ENCODE peak calls at places on chromosomes 3 and 15, in eight cellular contexts. W, D, I, K, L, R, T and U are unnamed samples.

GRCh38 chr3:150764607-150765366 is 1.8 kb upstream of the SIAH2 start:
- DNase-seq in W (no peak), D (no peak), I (no peak), K (no peak), L (no peak), R (no peak), T (no peak), U (no peak)

GRCh38 chr3:81929697-81930096 is 168.3 kb upstream of the GBE1 start:
- DNase-seq in W (no peak), D (no peak), I (no peak), K (no peak), L (no peak), R (no peak), T (no peak), U (no peak)

GRCh38 chr3:32374788-32375595 is 16.7 kb upstream of the CMTM7 start:
- DNase-seq in W (peak; percentile 91), D (peak; percentile 61), I (peak; percentile 82), K (peak; percentile 96), L (no peak), R (peak; percentile 37), T (peak; percentile 18), U (peak; percentile 88)

GRCh38 chr15:80507638-80508316 is 103.6 kb downstream of the ARNT2 start:
- DNase-seq in W (no peak), D (peak; percentile 95), I (no peak), K (no peak), L (no peak), R (no peak), T (no peak), U (peak; percentile 88)

GRCh38 chr3:184814214-184814613 is 2.2 kb downstream of the VPS8 start:
- DNase-seq in W (no peak), D (no peak), I (no peak), K (no peak), L (no peak), R (no peak), T (no peak), U (no peak)

GRCh38 chr3:19945405-19946290 is 1.2 kb upstream of the RAB5A start:
- DNase-seq in W (no peak), D (no peak), I (peak; percentile 60), K (no peak), L (no peak), R (no peak), T (peak; percentile 15), U (no peak)

GRCh38 chr3:61669676-61670299 is 108.4 kb downstream of the PTPRG start:
- DNase-seq in W (peak; percentile 67), D (peak; percentile 33), I (no peak), K (no peak), L (peak; percentile 68), R (no peak), T (peak; percentile 56), U (no peak)

GRCh38 chr3:125052671-125053303 is 3.0 kb downstream of the HEG1 start:
- DNase-seq in W (peak; percentile 65), D (peak; percentile 94), I (no peak), K (peak; percentile 35), L (no peak), R (no peak), T (no peak), U (peak; percentile 78)

GRCh38 chr3:139434764-139435291 is 41.5 kb downstream of the RBP2 start:
- DNase-seq in W (peak; percentile 33), D (no peak), I (no peak), K (peak; percentile 35), L (no peak), R (no peak), T (no peak), U (peak; percentile 83)

GRCh38 chr3:186790261-186790981 is 7.0 kb downstream of the EIF4A2 start:
- DNase-seq in W (peak; percentile 57), D (peak; percentile 63), I (no peak), K (peak; percentile 40), L (no peak), R (no peak), T (no peak), U (peak; percentile 42)

GRCh38 chr15:92011611-92012367 is 158.3 kb downstream of the SLCO3A1 start:
- DNase-seq in W (peak; percentile 65), D (peak; percentile 52), I (no peak), K (peak; percentile 20), L (no peak), R (no peak), T (peak; percentile 16), U (peak; percentile 30)

GRCh38 chr3:28915711-28916481 is 365.0 kb upstream of the RBMS3 start:
- DNase-seq in W (peak; percentile 78), D (peak; percentile 78), I (peak; percentile 21), K (peak; percentile 64), L (no peak), R (no peak), T (no peak), U (peak; percentile 73)

GRCh38 chr3:63914312-63914711 is 2.1 kb upstream of the SCAANT1 start:
- DNase-seq in W (no peak), D (no peak), I (peak; percentile 63), K (no peak), L (no peak), R (no peak), T (no peak), U (peak; percentile 75)

GRCh38 chr3:129485681-129486056 is 42.8 kb upstream of the RHO start:
- DNase-seq in W (peak; percentile 56), D (peak; percentile 95), I (peak; percentile 41), K (no peak), L (peak; percentile 88), R (no peak), T (peak; percentile 82), U (peak; percentile 98)

GRCh38 chr3:150443331-150443741 is 35.2 kb downstream of the TSC22D2 start:
- DNase-seq in W (no peak), D (peak; percentile 73), I (no peak), K (no peak), L (no peak), R (no peak), T (no peak), U (peak; percentile 44)

GRCh38 chr3:27532931-27533607 is 48.9 kb upstream of the SLC4A7 start:
- DNase-seq in W (peak; percentile 60), D (peak; percentile 55), I (no peak), K (peak; percentile 46), L (no peak), R (no peak), T (no peak), U (peak; percentile 52)

GRCh38 chr3:53709256-53709655 is 137.0 kb downstream of the CHDH start:
- DNase-seq in W (no peak), D (no peak), I (no peak), K (no peak), L (no peak), R (no peak), T (no peak), U (no peak)

GRCh38 chr3:194577985-194578905 is 55.0 kb downstream of the TMEM44 start:
- DNase-seq in W (peak; percentile 66), D (peak; percentile 97), I (no peak), K (no peak), L (no peak), R (no peak), T (no peak), U (peak; percentile 80)

GRCh38 chr3:62193586-62194345 is 179.6 kb downstream of the FEZF2 start:
- DNase-seq in W (no peak), D (no peak), I (no peak), K (no peak), L (no peak), R (no peak), T (no peak), U (no peak)

GRCh38 chr15:42729409-42729808 is 7.5 kb downstream of the CDAN1 start:
- DNase-seq in W (no peak), D (no peak), I (no peak), K (no peak), L (no peak), R (no peak), T (no peak), U (no peak)

GRCh38 chr15:94230886-94231727 is at the start of gene MCTP2:
- DNase-seq in W (peak; percentile 90), D (peak; percentile 53), I (peak; percentile 92), K (peak; percentile 93), L (peak; percentile 85), R (peak; percentile 83), T (peak; percentile 27), U (peak; percentile 88)

GRCh38 chr3:189276481-189277190 is 104.9 kb downstream of the TPRG1 start:
- DNase-seq in W (no peak), D (peak; percentile 86), I (no peak), K (no peak), L (no peak), R (no peak), T (no peak), U (peak; percentile 74)

DNA sequence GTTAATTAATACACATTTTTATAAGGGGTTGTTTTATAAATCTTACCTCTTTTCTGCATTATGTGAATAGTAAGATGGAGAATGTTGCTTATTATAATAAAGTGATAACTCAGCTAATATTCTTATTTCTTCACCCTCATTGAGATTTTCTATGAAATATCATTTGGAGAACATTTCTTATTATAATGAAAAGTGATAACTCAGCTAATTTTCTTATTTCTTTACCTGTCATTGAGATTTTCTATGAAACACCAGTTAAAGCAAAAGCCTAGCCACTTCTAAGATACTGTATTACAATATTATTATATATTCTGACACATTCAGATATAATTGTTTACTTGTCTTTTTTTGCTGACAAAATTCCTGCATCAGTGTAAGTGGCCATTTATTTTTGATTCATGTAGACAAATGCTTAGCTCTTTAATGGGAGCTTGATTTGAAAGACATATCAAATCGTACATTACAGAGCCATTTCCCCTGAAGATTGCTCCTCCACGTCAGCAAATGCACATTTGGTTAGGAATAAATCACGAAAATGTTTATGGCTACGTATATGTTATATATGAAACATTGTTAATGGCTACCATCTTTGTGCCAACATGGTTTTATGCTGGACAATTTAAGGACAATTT is 427.5 kb downstream of the CHL1 start:
- DNase-seq in W (no peak), D (no peak), I (no peak), K (no peak), L (no peak), R (no peak), T (no peak), U (no peak)
- H3K4me1 ChIP-seq in W (no peaks in the 10 kb centered on the region), D (no peaks in the 10 kb centered on the region), I (no peaks in the 10 kb centered on the region), K (no peaks in the 10 kb centered on the region), L (no peaks in the 10 kb centered on the region), R (no peaks in the 10 kb centered on the region), T (no peaks in the 10 kb centered on the region), U (no peaks in the 10 kb centered on the region)

DNA sequence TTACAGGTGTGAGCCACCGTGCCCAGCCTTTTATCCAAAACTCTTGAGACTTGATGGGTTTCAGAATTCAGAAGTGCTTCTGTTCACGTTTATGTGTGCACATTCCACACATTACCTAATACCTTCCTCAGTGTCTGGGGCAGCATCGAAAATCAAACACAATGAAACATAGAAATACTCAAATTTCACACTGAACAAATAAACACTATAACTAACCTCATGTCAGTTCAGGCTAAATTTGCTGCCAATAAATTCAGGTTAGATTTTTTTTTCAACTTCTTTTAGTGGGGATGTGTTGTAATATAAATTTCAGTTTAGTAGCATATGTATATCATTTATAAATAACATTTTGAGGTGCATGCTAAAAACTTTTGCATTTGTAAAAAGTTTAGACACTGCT is 2.8 kb downstream of the EIF2AK4 start:
- DNase-seq in W (no peak), D (no peak), I (no peak), K (no peak), L (no peak), R (no peak), T (no peak), U (no peak)
- H3K36me3 ChIP-seq in W (no peaks in the 10 kb centered on the region), D (no peaks in the 10 kb centered on the region), I (no peaks in the 10 kb centered on the region), K (peaks cover 10% of the 10 kb centered on the region), L (peaks cover 42% of the 10 kb centered on the region), R (no peaks in the 10 kb centered on the region), T (peaks cover 19% of the 10 kb centered on the region), U (peaks cover 14% of the 10 kb centered on the region)

GRCh38 chr15:39685367-39685766 is 97.3 kb downstream of the FSIP1 start:
- DNase-seq in W (no peak), D (no peak), I (no peak), K (no peak), L (no peak), R (no peak), T (no peak), U (peak; percentile 44)
- H3K4me1 ChIP-seq in W (no peaks in the 10 kb centered on the region), D (no peaks in the 10 kb centered on the region), I (no peaks in the 10 kb centered on the region), K (no peaks in the 10 kb centered on the region), L (no peaks in the 10 kb centered on the region), R (no peaks in the 10 kb centered on the region), T (no peaks in the 10 kb centered on the region), U (peaks cover 30% of the 10 kb centered on the region)

GRCh38 chr3:4644954-4645353 is 151.8 kb downstream of the ITPR1 start:
- DNase-seq in W (no peak), D (peak; percentile 64), I (no peak), K (no peak), L (no peak), R (no peak), T (no peak), U (no peak)
- H3K36me3 ChIP-seq in W (no peaks in the 10 kb centered on the region), D (no peaks in the 10 kb centered on the region), I (no peaks in the 10 kb centered on the region), K (peaks cover 5% of the 10 kb centered on the region), L (peaks cover 43% of the 10 kb centered on the region), R (peaks cover 33% of the 10 kb centered on the region), T (peaks cover 5% of the 10 kb centered on the region), U (peaks cover 9% of the 10 kb centered on the region)